ENCODE peak calls at places on chromosomes 6 and 20, in seven cellular contexts. One of them, this sample, is unnamed. For H3K4me1, the result is how much of the 10 kb centered on the place peaks cover.

GRCh38 chr6:150894935-150895686 is 29.6 kb downstream of the MTHFD1L start:
- DNase-seq in SJSA1: peak
- DNase-seq in PC-3: peak
- DNase-seq in colonic mucosa: no peak
- DNase-seq in endodermal cell: no peak
- DNase-seq in spleen: no peak
- DNase-seq in sigmoid colon: peak
- DNase-seq in this sample: peak

GRCh38 chr20:6588296-6588695 is 179.2 kb upstream of the BMP2 start:
- DNase-seq in SJSA1: no peak
- DNase-seq in PC-3: peak
- DNase-seq in colonic mucosa: peak
- DNase-seq in endodermal cell: no peak
- DNase-seq in spleen: no peak
- DNase-seq in sigmoid colon: no peak
- DNase-seq in this sample: no peak

GRCh38 chr6:44377971-44378370 is 9.5 kb upstream of the CDC5L start:
- DNase-seq in SJSA1: no peak
- DNase-seq in PC-3: peak
- DNase-seq in colonic mucosa: no peak
- DNase-seq in endodermal cell: no peak
- DNase-seq in spleen: no peak
- DNase-seq in sigmoid colon: no peak
- DNase-seq in this sample: no peak

GRCh38 chr6:39304951-39305350 is 9.3 kb downstream of the KCNK17 start:
- DNase-seq in SJSA1: no peak
- DNase-seq in PC-3: no peak
- DNase-seq in colonic mucosa: no peak
- DNase-seq in endodermal cell: no peak
- DNase-seq in spleen: no peak
- DNase-seq in sigmoid colon: no peak
- DNase-seq in this sample: no peak

GRCh38 chr20:371755-372542 is 8.6 kb upstream of the TRIB3 start:
- DNase-seq in SJSA1: no peak
- DNase-seq in PC-3: peak
- DNase-seq in colonic mucosa: peak
- DNase-seq in endodermal cell: no peak
- DNase-seq in spleen: peak
- DNase-seq in sigmoid colon: peak
- DNase-seq in this sample: peak

GRCh38 chr20:45174434-45175364 is at the start of gene PI3:
- DNase-seq in SJSA1: no peak
- DNase-seq in PC-3: peak
- DNase-seq in colonic mucosa: peak
- DNase-seq in endodermal cell: no peak
- DNase-seq in spleen: no peak
- DNase-seq in sigmoid colon: no peak
- DNase-seq in this sample: peak

GRCh38 chr6:163860194-163861081 is 445.9 kb downstream of the QKI start:
- DNase-seq in SJSA1: peak
- DNase-seq in PC-3: no peak
- DNase-seq in colonic mucosa: no peak
- DNase-seq in endodermal cell: no peak
- DNase-seq in spleen: no peak
- DNase-seq in sigmoid colon: no peak
- DNase-seq in this sample: peak

GRCh38 chr6:160375561-160375949 is 27.4 kb downstream of the SLC22A3 start:
- DNase-seq in SJSA1: no peak
- DNase-seq in PC-3: no peak
- DNase-seq in colonic mucosa: no peak
- DNase-seq in endodermal cell: no peak
- DNase-seq in spleen: no peak
- DNase-seq in sigmoid colon: no peak
- DNase-seq in this sample: no peak

GRCh38 chr6:9697263-9697931 is 717.5 kb downstream of the TFAP2A start:
- DNase-seq in SJSA1: no peak
- DNase-seq in PC-3: no peak
- DNase-seq in colonic mucosa: no peak
- DNase-seq in endodermal cell: no peak
- DNase-seq in spleen: no peak
- DNase-seq in sigmoid colon: no peak
- DNase-seq in this sample: no peak

GRCh38 chr6:151993364-151993763 is 185.9 kb downstream of the ESR1 start:
- DNase-seq in SJSA1: no peak
- DNase-seq in PC-3: no peak
- DNase-seq in colonic mucosa: no peak
- DNase-seq in endodermal cell: no peak
- DNase-seq in spleen: no peak
- DNase-seq in sigmoid colon: no peak
- DNase-seq in this sample: no peak
- H3K4me3 ChIP-seq in SJSA1: no peak
- H3K4me3 ChIP-seq in PC-3: no peak
- H3K4me3 ChIP-seq in colonic mucosa: no peak
- H3K4me3 ChIP-seq in endodermal cell: no peak
- H3K4me3 ChIP-seq in spleen: no peak
- H3K4me3 ChIP-seq in sigmoid colon: no peak
- H3K4me3 ChIP-seq in this sample: no peak

GRCh38 chr6:24922174-24922573 is 13.6 kb downstream of the RIPOR2 start:
- DNase-seq in SJSA1: no peak
- DNase-seq in PC-3: no peak
- DNase-seq in colonic mucosa: no peak
- DNase-seq in endodermal cell: no peak
- DNase-seq in spleen: no peak
- DNase-seq in sigmoid colon: no peak
- DNase-seq in this sample: no peak
- H3K4me1 ChIP-seq in SJSA1: under half
- H3K4me1 ChIP-seq in PC-3: under half
- H3K4me1 ChIP-seq in colonic mucosa: under half
- H3K4me1 ChIP-seq in endodermal cell: under half
- H3K4me1 ChIP-seq in spleen: half or more
- H3K4me1 ChIP-seq in sigmoid colon: under half
- H3K4me1 ChIP-seq in this sample: under half

GRCh38 chr20:21510995-21511394 is 2.9 kb downstream of the NKX2-2 start:
- DNase-seq in SJSA1: no peak
- DNase-seq in PC-3: no peak
- DNase-seq in colonic mucosa: no peak
- DNase-seq in endodermal cell: peak
- DNase-seq in spleen: no peak
- DNase-seq in sigmoid colon: no peak
- DNase-seq in this sample: no peak
- H3K4me3 ChIP-seq in SJSA1: no peak
- H3K4me3 ChIP-seq in PC-3: no peak
- H3K4me3 ChIP-seq in colonic mucosa: peak
- H3K4me3 ChIP-seq in endodermal cell: no peak
- H3K4me3 ChIP-seq in spleen: peak
- H3K4me3 ChIP-seq in sigmoid colon: no peak
- H3K4me3 ChIP-seq in this sample: no peak

DNA sequence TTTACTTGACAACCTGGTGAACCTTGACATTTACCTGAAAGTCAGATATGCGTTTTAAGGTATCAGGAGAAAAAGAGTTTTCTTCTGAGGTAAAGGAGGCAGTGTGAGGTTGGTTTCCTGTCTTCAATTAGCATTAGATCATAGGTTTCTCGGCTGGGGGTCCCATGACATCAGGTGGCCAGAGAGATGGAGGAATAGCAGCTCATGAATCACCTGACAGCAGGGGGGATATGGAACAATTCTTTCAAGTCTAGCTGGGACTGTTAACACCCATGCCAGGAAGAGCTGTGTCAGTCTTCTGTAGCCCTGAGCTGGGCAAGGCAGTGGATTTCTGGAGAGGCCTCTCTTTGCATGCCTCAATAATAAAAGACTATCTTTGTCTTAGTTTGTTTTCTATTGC is 108.0 kb upstream of the TMEM170B start:
- DNase-seq in SJSA1: no peak
- DNase-seq in PC-3: no peak
- DNase-seq in colonic mucosa: no peak
- DNase-seq in endodermal cell: peak
- DNase-seq in spleen: no peak
- DNase-seq in sigmoid colon: no peak
- DNase-seq in this sample: no peak
- H3K4me1 ChIP-seq in SJSA1: half or more
- H3K4me1 ChIP-seq in PC-3: half or more
- H3K4me1 ChIP-seq in colonic mucosa: under half
- H3K4me1 ChIP-seq in endodermal cell: under half
- H3K4me1 ChIP-seq in spleen: under half
- H3K4me1 ChIP-seq in sigmoid colon: under half
- H3K4me1 ChIP-seq in this sample: under half